ENCODE peak calls at places on chromosomes 12 and 14, in four cellular contexts. O is SW480, C is fibroblast of lung, W is posterior cingulate gyrus. Y is an unnamed sample.

GRCh38 chr12:41967668-41968649 is 176.7 kb downstream of the GXYLT1 start:
- DNase-seq in O (no peak), C (peak), W (no peak), Y (no peak)

GRCh38 chr14:60637490-60638452 is 11.5 kb downstream of the SIX1 start:
- DNase-seq in O (no peak), C (peak), W (no peak), Y (peak)

GRCh38 chr12:51863921-51864700 is 15.6 kb upstream of the FIGNL2 start:
- DNase-seq in O (peak), C (peak), W (peak), Y (peak)

GRCh38 chr12:115264605-115265004 is 580.6 kb upstream of the TBX3 start:
- DNase-seq in O (no peak), C (no peak), W (no peak), Y (no peak)

GRCh38 chr14:72644038-72644437 is 249.9 kb downstream of the DPF3 start:
- DNase-seq in O (no peak), C (no peak), W (peak), Y (no peak)

GRCh38 chr12:44589697-44590096 is 286.4 kb downstream of the NELL2 start:
- DNase-seq in O (peak), C (peak), W (no peak), Y (no peak)

GRCh38 chr12:121388421-121388981 is 11.4 kb upstream of the RNF34 start:
- DNase-seq in O (no peak), C (peak), W (no peak), Y (peak)

GRCh38 chr12:34402899-34403705 is 380.8 kb downstream of the ALG10 start:
- DNase-seq in O (no peak), C (no peak), W (peak), Y (no peak)

GRCh38 chr14:59208224-59208814 is 19.9 kb downstream of the DAAM1 start:
- DNase-seq in O (no peak), C (peak), W (no peak), Y (peak)

GRCh38 chr14:99395904-99396530 is 84.6 kb downstream of the SETD3 start:
- DNase-seq in O (peak), C (peak), W (no peak), Y (peak)

GRCh38 chr14:32567543-32568384 is 238.7 kb downstream of the AKAP6 start:
- DNase-seq in O (no peak), C (peak), W (no peak), Y (peak)

GRCh38 chr12:117518594-117519270 is 157.3 kb upstream of the NOS1 start:
- DNase-seq in O (peak), C (peak), W (no peak), Y (no peak)

GRCh38 chr12:124567035-124567672 is at the start of gene NCOR2:
- DNase-seq in O (no peak), C (no peak), W (no peak), Y (no peak)

GRCh38 chr12:79415296-79415695 is 275.5 kb downstream of the PAWR start:
- DNase-seq in O (no peak), C (peak), W (no peak), Y (no peak)

GRCh38 chr12:44369967-44370366 is 506.1 kb downstream of the NELL2 start:
- DNase-seq in O (no peak), C (no peak), W (no peak), Y (no peak)

GRCh38 chr14:100045687-100046344 is 19.4 kb upstream of the EVL start:
- DNase-seq in O (no peak), C (peak), W (no peak), Y (no peak)

GRCh38 chr12:14394317-14395058 is 29.0 kb downstream of the ATF7IP start:
- DNase-seq in O (peak), C (peak), W (no peak), Y (no peak)

GRCh38 chr14:78764240-78764639 is 594.1 kb downstream of the NRXN3 start:
- DNase-seq in O (peak), C (peak), W (no peak), Y (no peak)

GRCh38 chr12:26810330-26810729 is 22.7 kb downstream of the ITPR2 start:
- DNase-seq in O (no peak), C (peak), W (peak), Y (peak)

GRCh38 chr12:56258068-56258819 is at the start of gene ANKRD52:
- DNase-seq in O (peak), C (peak), W (peak), Y (peak)

GRCh38 chr12:26691234-26691970 is 141.6 kb downstream of the ITPR2 start:
- DNase-seq in O (peak), C (peak), W (peak), Y (peak)

GRCh38 chr12:45327823-45328383 is 112.0 kb downstream of the ANO6 start:
- DNase-seq in O (no peak), C (peak), W (no peak), Y (peak)

GRCh38 chr14:51368721-51369163 is 128.7 kb downstream of the TMX1 start:
- DNase-seq in O (no peak), C (peak), W (no peak), Y (peak)

GRCh38 chr12:10722502-10722904 is 620 bp downstream of the YBX3 start:
- DNase-seq in O (peak), C (peak), W (peak), Y (peak)

GRCh38 chr14:22106700-22107697 is 433.4 kb upstream of the OR4E1 start:
- DNase-seq in O (no peak), C (no peak), W (no peak), Y (no peak)

GRCh38 chr14:65195042-65195719 is 92.9 kb upstream of the MAX start:
- DNase-seq in O (no peak), C (no peak), W (no peak), Y (no peak)

Y was measured in foreskin fibroblast.